ENCODE peak calls at places on chromosomes 5 and 9, in seven cellular contexts. U is fibroblast of mammary gland; C is activated CD8-positive, alpha-beta memory T cell treated with anti-CD3 and anti-CD28 coated beads for 4 hours; I is fibroblast of lung; F is amniotic stem cell; R is AG20443; W is heart right ventricle. N is an unnamed sample.

GRCh38 chr5:135455876-135456237 is 3.7 kb upstream of the TIFAB start:
- DNase-seq in U (no peak), C (no peak), I (no peak), F (no peak), R (no peak), W (no peak), N (no peak)

GRCh38 chr5:173714551-173715428 is 98.3 kb upstream of the BOD1 start:
- DNase-seq in U (peak), C (no peak), I (peak), F (peak), R (peak), W (no peak), N (peak)

GRCh38 chr9:104976196-104976595 is 48.2 kb upstream of the ABCA1 start:
- DNase-seq in U (no peak), C (no peak), I (no peak), F (no peak), R (no peak), W (no peak), N (no peak)

GRCh38 chr5:80399553-80400239 is 8.2 kb upstream of the ZFYVE16 start:
- DNase-seq in U (peak), C (no peak), I (peak), F (no peak), R (peak), W (no peak), N (peak)

GRCh38 chr5:65061250-65061973 is 292.7 kb downstream of the CWC27 start:
- DNase-seq in U (no peak), C (no peak), I (no peak), F (no peak), R (no peak), W (no peak), N (no peak)

GRCh38 chr5:127313847-127314473 is 23.4 kb downstream of the MEGF10 start:
- DNase-seq in U (peak), C (peak), I (peak), F (no peak), R (peak), W (peak), N (peak)

GRCh38 chr9:87642330-87643110 is 83.4 kb upstream of the CTSL start:
- DNase-seq in U (no peak), C (no peak), I (peak), F (no peak), R (no peak), W (no peak), N (no peak)

GRCh38 chr9:137491735-137492432 is 32.8 kb upstream of the NSMF start:
- DNase-seq in U (no peak), C (no peak), I (no peak), F (no peak), R (no peak), W (no peak), N (no peak)

GRCh38 chr5:73121109-73121443 is 701 bp downstream of the TMEM171 start:
- DNase-seq in U (peak), C (no peak), I (no peak), F (no peak), R (peak), W (no peak), N (no peak)

GRCh38 chr9:129495422-129496186 is 125.3 kb downstream of the C9orf50 start:
- DNase-seq in U (peak), C (peak), I (peak), F (peak), R (peak), W (peak), N (peak)

GRCh38 chr5:59684388-59685003 is 209.0 kb downstream of the PDE4D start:
- DNase-seq in U (no peak), C (no peak), I (no peak), F (no peak), R (no peak), W (no peak), N (no peak)

GRCh38 chr9:116494815-116495634 is 192.1 kb upstream of the TRIM32 start:
- DNase-seq in U (no peak), C (no peak), I (no peak), F (no peak), R (no peak), W (no peak), N (no peak)

GRCh38 chr9:131608469-131609115 is 63.3 kb downstream of the PRRT1B start:
- DNase-seq in U (peak), C (no peak), I (peak), F (peak), R (peak), W (peak), N (peak)

GRCh38 chr5:13591621-13592020 is 352.9 kb downstream of the DNAH5 start:
- DNase-seq in U (peak), C (no peak), I (peak), F (no peak), R (no peak), W (no peak), N (peak)

GRCh38 chr9:73173526-73174411 is 22.1 kb downstream of the ANXA1 start:
- DNase-seq in U (no peak), C (no peak), I (no peak), F (no peak), R (no peak), W (no peak), N (peak)

GRCh38 chr9:134262035-134262434 is 64.2 kb upstream of the RXRA start:
- DNase-seq in U (no peak), C (no peak), I (no peak), F (no peak), R (no peak), W (no peak), N (no peak)

GRCh38 chr5:64625678-64626077 is 64.6 kb upstream of the SHISAL2B start:
- DNase-seq in U (peak), C (no peak), I (peak), F (peak), R (no peak), W (no peak), N (no peak)

GRCh38 chr5:91302335-91302734 is 80.8 kb downstream of the ARRDC3 start:
- DNase-seq in U (no peak), C (no peak), I (no peak), F (no peak), R (no peak), W (no peak), N (peak)

GRCh38 chr9:8727191-8727590 is 927.6 kb upstream of the DMAC1 start:
- DNase-seq in U (no peak), C (no peak), I (no peak), F (no peak), R (no peak), W (no peak), N (no peak)

GRCh38 chr9:130430734-130431535 is 13.8 kb upstream of the ASS1 start:
- DNase-seq in U (no peak), C (no peak), I (no peak), F (no peak), R (no peak), W (no peak), N (no peak)

GRCh38 chr5:176819476-176819875 is 9.1 kb downstream of the UNC5A start:
- DNase-seq in U (no peak), C (no peak), I (no peak), F (no peak), R (no peak), W (no peak), N (no peak)

GRCh38 chr5:115602585-115603125 is 376 bp upstream of the TICAM2 start:
- DNase-seq in U (no peak), C (no peak), I (no peak), F (no peak), R (no peak), W (no peak), N (no peak)